ENCODE peak calls at places on chromosomes 2 and 18, in nine cellular contexts. P is epithelial cell of esophagus; R is AG08395; Q is kidney epithelial cell; T is nephron progenitor cell; Z is activated naive CD8-positive, alpha-beta T cell treated with anti-CD3 and anti-CD28 coated beads, Interleukin-2, amount 50 U/mL, for 24 hours; B is germinal center; F is KBM-7; U is stimulated activated CD4-positive, alpha-beta T cell treated with anti-CD3 and anti-CD28 coated beads, Interleukin-2, amount 100 ng/mL, for 4 hours. Y is an unnamed sample.

GRCh38 chr2:97698530-97698929 is 14.8 kb upstream of the ZAP70 start:
- DNase-seq in P (peak; percentile 13), R (no peak), Q (no peak), T (no peak), Z (no peak), B (no peak), F (no peak), U (no peak), Y (no peak)

GRCh38 chr2:209383212-209383611 is 40.6 kb upstream of the MAP2 start:
- DNase-seq in P (peak; percentile 97), R (peak; percentile 35), Q (peak; percentile 91), T (no peak), Z (no peak), B (no peak), F (no peak), U (no peak), Y (peak; percentile 83)

GRCh38 chr2:26767894-26768487 is 3.9 kb downstream of the SLC35F6 start:
- DNase-seq in P (no peak), R (no peak), Q (no peak), T (no peak), Z (no peak), B (no peak), F (no peak), U (no peak), Y (no peak)

GRCh38 chr2:49834433-49834832 is 680.1 kb upstream of the FSHR start:
- DNase-seq in P (no peak), R (no peak), Q (no peak), T (no peak), Z (no peak), B (no peak), F (no peak), U (no peak), Y (no peak)

GRCh38 chr2:69829243-69830044 is at the start of gene GMCL1:
- DNase-seq in P (peak; percentile 97), R (peak; percentile 97), Q (peak; percentile 78), T (peak; percentile 99), Z (peak; percentile 99), B (peak; percentile 93), F (peak; percentile 98), U (peak; percentile 97), Y (peak; percentile 97)

GRCh38 chr18:9539283-9539682 is 64.0 kb downstream of the RALBP1 start:
- DNase-seq in P (peak; percentile 83), R (no peak), Q (no peak), T (no peak), Z (no peak), B (no peak), F (no peak), U (no peak), Y (no peak)

GRCh38 chr2:59266453-59266852 is 1025.3 kb upstream of the FANCL start:
- DNase-seq in P (no peak), R (no peak), Q (no peak), T (no peak), Z (no peak), B (no peak), F (no peak), U (no peak), Y (no peak)

GRCh38 chr2:60540054-60540453 is 13.4 kb downstream of the BCL11A start:
- DNase-seq in P (no peak), R (no peak), Q (no peak), T (no peak), Z (no peak), B (no peak), F (no peak), U (no peak), Y (no peak)

GRCh38 chr2:8587920-8588830 is 93.7 kb upstream of the ID2 start:
- DNase-seq in P (no peak), R (no peak), Q (no peak), T (no peak), Z (no peak), B (no peak), F (no peak), U (no peak), Y (no peak)

GRCh38 chr2:172909454-172909853 is 166.2 kb upstream of the MAP3K20 start:
- DNase-seq in P (no peak), R (no peak), Q (no peak), T (no peak), Z (no peak), B (no peak), F (no peak), U (no peak), Y (no peak)

GRCh38 chr2:240519396-240520142 is 38.2 kb downstream of the ANKMY1 start:
- DNase-seq in P (peak; percentile 35), R (peak; percentile 62), Q (no peak), T (no peak), Z (no peak), B (no peak), F (no peak), U (no peak), Y (no peak)

GRCh38 chr2:55175254-55176093 is 56.6 kb downstream of the CLHC1 start:
- DNase-seq in P (peak; percentile 69), R (peak; percentile 81), Q (no peak), T (no peak), Z (no peak), B (peak; percentile 69), F (peak; percentile 40), U (peak; percentile 1), Y (peak; percentile 79)

GRCh38 chr2:86223682-86224560 is 24.7 kb downstream of the MRPL35 start:
- DNase-seq in P (peak; percentile 35), R (peak; percentile 33), Q (no peak), T (no peak), Z (no peak), B (no peak), F (no peak), U (no peak), Y (no peak)

GRCh38 chr2:156437876-156438410 is 1.8 kb downstream of the GPD2 start:
- DNase-seq in P (peak; percentile 97), R (no peak), Q (no peak), T (no peak), Z (no peak), B (no peak), F (no peak), U (no peak), Y (no peak)

GRCh38 chr18:75109819-75110218 is 99.1 kb downstream of the PTGR3 start:
- DNase-seq in P (no peak), R (no peak), Q (no peak), T (no peak), Z (no peak), B (no peak), F (no peak), U (no peak), Y (no peak)

GRCh38 chr2:34353498-34354113 is 754.5 kb upstream of the FAM98A start:
- DNase-seq in P (no peak), R (no peak), Q (no peak), T (no peak), Z (no peak), B (no peak), F (no peak), U (no peak), Y (no peak)

GRCh38 chr18:55124078-55124477 is 164.8 kb upstream of the CCDC68 start:
- DNase-seq in P (no peak), R (peak; percentile 75), Q (no peak), T (no peak), Z (no peak), B (no peak), F (no peak), U (no peak), Y (no peak)

GRCh38 chr2:160387558-160388262 is 105.9 kb downstream of the RBMS1 start:
- DNase-seq in P (peak; percentile 61), R (peak; percentile 80), Q (no peak), T (no peak), Z (no peak), B (no peak), F (no peak), U (no peak), Y (no peak)

GRCh38 chr2:172172513-172173217 is 70.0 kb upstream of the DLX2 start:
- DNase-seq in P (peak; percentile 77), R (peak; percentile 82), Q (no peak), T (peak; percentile 86), Z (peak; percentile 69), B (peak; percentile 51), F (peak; percentile 83), U (peak; percentile 36), Y (peak; percentile 65)

GRCh38 chr2:43220982-43221659 is 5.3 kb downstream of the ZFP36L2 start:
- DNase-seq in P (peak; percentile 61), R (peak; percentile 43), Q (no peak), T (peak; percentile 75), Z (peak; percentile 42), B (no peak), F (peak; percentile 87), U (no peak), Y (peak; percentile 49)

GRCh38 chr2:238450440-238450861 is 23.7 kb downstream of the ASB1 start:
- DNase-seq in P (no peak), R (no peak), Q (no peak), T (no peak), Z (no peak), B (no peak), F (no peak), U (no peak), Y (no peak)

GRCh38 chr2:70923378-70924015 is 12.2 kb upstream of the ATP6V1B1 start:
- DNase-seq in P (no peak), R (no peak), Q (no peak), T (no peak), Z (no peak), B (peak; percentile 27), F (peak; percentile 70), U (no peak), Y (peak; percentile 31)

GRCh38 chr2:16394072-16394985 is 271.3 kb downstream of the CYRIA start:
- DNase-seq in P (no peak), R (no peak), Q (no peak), T (peak; percentile 44), Z (no peak), B (no peak), F (no peak), U (no peak), Y (no peak)

GRCh38 chr2:46171996-46172546 is 125.1 kb upstream of the EPAS1 start:
- DNase-seq in P (peak; percentile 96), R (no peak), Q (no peak), T (no peak), Z (no peak), B (no peak), F (no peak), U (no peak), Y (no peak)

GRCh38 chr2:67169417-67170140 is 227.6 kb upstream of the ETAA1 start:
- DNase-seq in P (peak; percentile 63), R (no peak), Q (no peak), T (no peak), Z (no peak), B (no peak), F (no peak), U (no peak), Y (no peak)

GRCh38 chr2:177724398-177725287 is 332.1 kb downstream of the AGPS start:
- DNase-seq in P (peak; percentile 47), R (peak; percentile 80), Q (peak; percentile 10), T (peak; percentile 74), Z (peak; percentile 43), B (peak; percentile 59), F (peak; percentile 52), U (no peak), Y (peak; percentile 67)

GRCh38 chr2:237156131-237156856 is 70.6 kb downstream of the COPS8 start:
- DNase-seq in P (no peak), R (peak; percentile 96), Q (peak; percentile 35), T (no peak), Z (peak; percentile 75), B (no peak), F (no peak), U (peak; percentile 33), Y (no peak)

Y was measured in ACHN.